ENCODE peak calls at places on chromosomes 7 and 10, in five cellular contexts. H is mesenchymal stem cell, N is H9, B is H1, Z is trophoblast cell. G is an unnamed sample.

GRCh38 chr10:120221873-120222485 is 235.0 kb upstream of the PLPP4 start:
- DNase-seq in H (peak; percentile 23), N (peak; percentile 77), B (peak; percentile 58), Z (peak; percentile 87), G (no peak)

GRCh38 chr7:46738713-46739220 is 817.7 kb upstream of the IGFBP3 start:
- DNase-seq in H (no peak), N (no peak), B (no peak), Z (peak; percentile 3), G (peak; percentile 46)

GRCh38 chr7:98133621-98134266 is 27.1 kb downstream of the LMTK2 start:
- DNase-seq in H (peak; percentile 31), N (no peak), B (no peak), Z (peak; percentile 60), G (peak; percentile 4)

GRCh38 chr10:84314269-84314668 is 14.1 kb upstream of the CCSER2 start:
- DNase-seq in H (no peak), N (no peak), B (no peak), Z (no peak), G (no peak)

GRCh38 chr10:20466731-20467130 is 430.4 kb downstream of the NEBL start:
- DNase-seq in H (peak; percentile 57), N (no peak), B (no peak), Z (peak; percentile 51), G (peak; percentile 2)

GRCh38 chr7:152624218-152624617 is 51.7 kb downstream of the XRCC2 start:
- DNase-seq in H (no peak), N (no peak), B (no peak), Z (no peak), G (no peak)

GRCh38 chr10:107548301-107548700 is 383.8 kb upstream of the SORCS1 start:
- DNase-seq in H (no peak), N (peak; percentile 48), B (no peak), Z (no peak), G (no peak)

GRCh38 chr7:30201161-30201666 is 66.4 kb downstream of the MTURN start:
- DNase-seq in H (no peak), N (no peak), B (no peak), Z (no peak), G (no peak)

GRCh38 chr7:104207348-104207730 is 474 bp downstream of the ORC5 start:
- DNase-seq in H (peak; percentile 44), N (no peak), B (no peak), Z (no peak), G (peak; percentile 12)

GRCh38 chr10:114043532-114044250 is at the start of gene ADRB1:
- DNase-seq in H (peak; percentile 64), N (peak; percentile 92), B (no peak), Z (peak; percentile 46), G (peak; percentile 5)

GRCh38 chr7:144454-144826 is 47.9 kb upstream of the FAM20C start:
- DNase-seq in H (no peak), N (no peak), B (no peak), Z (no peak), G (no peak)

GRCh38 chr10:11793762-11794479 is 29.2 kb upstream of the PROSER2 start:
- DNase-seq in H (peak; percentile 54), N (no peak), B (no peak), Z (peak; percentile 81), G (peak; percentile 80)

GRCh38 chr10:1968257-1969025 is 231.1 kb upstream of the ADARB2 start:
- DNase-seq in H (no peak), N (no peak), B (no peak), Z (no peak), G (no peak)

GRCh38 chr7:41925946-41926345 is 223.1 kb upstream of the INHBA start:
- DNase-seq in H (peak; percentile 77), N (no peak), B (no peak), Z (no peak), G (peak; percentile 35)

GRCh38 chr10:101467286-101467770 is 113.4 kb downstream of the BTRC start:
- DNase-seq in H (peak; percentile 80), N (peak; percentile 42), B (no peak), Z (peak; percentile 78), G (peak; percentile 78)

GRCh38 chr7:46791180-46791579 is 790.7 kb downstream of the TNS3 start:
- DNase-seq in H (peak; percentile 21), N (no peak), B (no peak), Z (no peak), G (no peak)

GRCh38 chr10:24047201-24047600 is 161.7 kb upstream of the KIAA1217 start:
- DNase-seq in H (no peak), N (no peak), B (no peak), Z (no peak), G (no peak)
- H3K14ac ChIP-seq in H (no peak overlapping the region), N (no peak overlapping the region), B (no peak overlapping the region), Z (no peak overlapping the region), G (no peak overlapping the region)

GRCh38 chr7:2007526-2007925 is 225.2 kb downstream of the MAD1L1 start:
- DNase-seq in H (no peak), N (no peak), B (no peak), Z (no peak), G (no peak)

GRCh38 chr7:2008101-2008935 is 224.4 kb downstream of the MAD1L1 start:
- DNase-seq in H (no peak), N (peak; percentile 24), B (no peak), Z (no peak), G (no peak)

GRCh38 chr7:2010101-2010500 is 222.6 kb downstream of the MAD1L1 start:
- DNase-seq in H (no peak), N (no peak), B (no peak), Z (no peak), G (no peak)

GRCh38 chr7:2009541-2010001 is 223.2 kb downstream of the MAD1L1 start:
- DNase-seq in H (no peak), N (no peak), B (no peak), Z (no peak), G (no peak)

DNA sequence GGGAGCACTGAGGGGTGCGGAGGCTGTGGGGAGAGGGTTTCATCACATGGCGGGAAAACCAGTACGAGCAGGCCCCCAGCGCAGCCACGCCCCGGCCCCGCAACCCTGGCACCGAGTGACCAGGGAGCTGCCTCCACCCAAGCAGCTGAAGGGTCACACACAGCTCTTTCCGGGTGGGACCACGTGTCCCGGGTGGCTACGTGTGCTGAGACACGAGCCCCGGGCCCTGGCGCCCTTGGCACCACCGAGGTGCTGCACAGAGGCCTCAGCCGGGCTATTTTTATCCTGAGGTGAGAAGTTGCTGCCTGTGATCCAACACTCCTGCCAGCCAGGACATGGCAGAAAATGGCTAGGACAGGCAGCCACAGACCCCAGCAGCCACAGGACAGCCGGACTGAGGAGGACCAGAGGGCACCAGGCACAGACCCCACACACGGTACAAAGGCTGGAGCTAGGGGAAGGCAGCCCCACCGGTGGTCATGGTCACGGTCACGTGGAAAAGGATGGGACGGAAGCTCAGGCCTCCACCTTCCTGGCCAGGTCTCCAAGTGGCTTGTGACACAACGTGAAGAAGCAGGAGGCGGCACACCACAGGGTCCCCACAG is 223.7 kb downstream of the MAD1L1 start:
- DNase-seq in H (no peak), N (no peak), B (no peak), Z (no peak), G (no peak)
- H3K14ac ChIP-seq in H (no peak overlapping the region), N (no peak overlapping the region), B (no peak overlapping the region), Z (no peak overlapping the region), G (no peak overlapping the region)

DNA sequence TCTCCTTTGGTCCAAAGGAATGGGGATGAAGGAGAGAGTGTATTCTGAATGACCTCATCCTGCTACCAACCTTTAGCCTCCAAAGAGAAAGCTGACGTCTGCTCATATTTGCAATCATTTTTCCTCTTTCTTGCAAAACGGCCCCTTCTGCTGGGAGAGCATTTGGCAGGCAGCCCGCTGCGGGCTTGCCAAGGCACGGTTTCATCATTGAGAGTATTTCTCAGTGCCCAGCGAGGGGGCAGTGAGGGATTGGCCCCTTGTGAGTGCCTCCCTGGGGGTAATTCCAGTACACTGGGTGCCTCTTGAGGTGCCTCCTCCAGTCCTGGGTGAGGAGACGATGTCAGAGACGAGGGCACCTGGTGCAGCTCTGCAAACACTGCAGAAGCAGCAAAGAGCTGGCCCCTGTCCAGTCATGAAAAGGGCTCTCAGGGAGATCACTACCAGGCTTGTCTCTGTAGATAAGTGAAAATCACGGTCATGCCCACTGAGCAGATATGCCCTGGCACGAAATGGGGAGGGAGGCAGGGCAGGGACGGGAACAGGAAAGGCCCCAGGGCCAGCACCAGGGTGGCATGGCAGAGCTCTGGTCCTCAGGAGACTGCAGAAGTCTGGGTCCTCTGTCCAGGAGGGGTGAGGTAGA is 48.7 kb upstream of the SHH start:
- DNase-seq in H (no peak), N (no peak), B (no peak), Z (no peak), G (peak; percentile 64)
- H3K14ac ChIP-seq in H (no peak overlapping the region), N (no peak overlapping the region), B (no peak overlapping the region), Z (no peak overlapping the region), G (no peak overlapping the region)

GRCh38 chr7:111026806-111027205 is 64.1 kb upstream of the LRRN3 start:
- DNase-seq in H (no peak), N (no peak), B (no peak), Z (no peak), G (no peak)
- H3K14ac ChIP-seq in H (no peak overlapping the region), N (no peak overlapping the region), B (no peak overlapping the region), Z (no peak overlapping the region), G (no peak overlapping the region)